ENCODE peak calls at places on chromosomes 5 and 9, in five cellular contexts. E is Caki2; T is CD8-positive, alpha-beta T cell; I is lung microvascular endothelial cell; M is nucleus accumbens. V is an unnamed sample.

GRCh38 chr5:53671447-53671846 is 111.0 kb downstream of the NDUFS4 start:
- DNase-seq in I (no peak), M (no peak), E (no peak), T (no peak), V (no peak)

GRCh38 chr9:131394464-131395026 is 659 bp downstream of the PRRC2B start:
- DNase-seq in M (no peak), T (peak), E (peak), I (peak), V (no peak)

GRCh38 chr5:132896685-132897084 is 23.2 kb downstream of the LEAP2 start:
- DNase-seq in I (no peak), M (no peak), E (no peak), T (no peak), V (no peak)

GRCh38 chr5:6350277-6351090 is 27.9 kb downstream of the MED10 start:
- DNase-seq in I (peak), T (no peak), M (no peak), E (no peak), V (no peak)

GRCh38 chr5:142840591-142840990 is 70.4 kb downstream of the ARHGAP26 start:
- DNase-seq in M (no peak), E (no peak), T (no peak), I (no peak), V (no peak)

GRCh38 chr9:89603629-89604462 is 966 bp upstream of the GADD45G start:
- DNase-seq in M (peak), T (peak), E (peak), I (peak), V (peak)

GRCh38 chr9:106287108-106287631 is 575.8 kb upstream of the ZNF462 start:
- DNase-seq in M (no peak), T (no peak), E (no peak), I (no peak), V (peak)

GRCh38 chr9:121989010-121989409 is 104.1 kb downstream of the TTLL11 start:
- DNase-seq in E (no peak), I (peak), T (no peak), M (no peak), V (no peak)

GRCh38 chr5:108728566-108729305 is 19.0 kb upstream of the FER start:
- DNase-seq in T (peak), M (no peak), I (peak), E (no peak), V (peak)

GRCh38 chr5:171624396-171624795 is 161.2 kb upstream of the SMIM23 start:
- DNase-seq in I (no peak), M (no peak), E (no peak), T (no peak), V (no peak)

GRCh38 chr9:136567651-136568287 is 21.9 kb upstream of the NOTCH1 start:
- DNase-seq in T (no peak), I (peak), M (no peak), E (peak), V (no peak)

GRCh38 chr9:116154976-116155699 is 1.5 kb downstream of the PAPPA start:
- DNase-seq in I (no peak), M (no peak), E (no peak), T (no peak), V (no peak)

GRCh38 chr9:126519660-126520425 is 93.9 kb upstream of the LMX1B start:
- DNase-seq in E (no peak), M (no peak), T (no peak), I (no peak), V (no peak)

GRCh38 chr9:113895526-113895925 is 19.4 kb downstream of the ZNF618 start:
- DNase-seq in M (no peak), T (no peak), I (no peak), E (no peak), V (no peak)

GRCh38 chr9:126470251-126470993 is 143.3 kb upstream of the LMX1B start:
- DNase-seq in M (no peak), T (peak), E (no peak), I (no peak), V (no peak)

GRCh38 chr9:133023117-133023890 is 7.5 kb upstream of the GTF3C5 start:
- DNase-seq in E (no peak), T (no peak), M (no peak), I (peak), V (no peak)

GRCh38 chr5:151490617-151491016 is 43.2 kb downstream of the SLC36A1 start:
- DNase-seq in I (no peak), E (no peak), T (no peak), M (no peak), V (no peak)

GRCh38 chr9:96027271-96028131 is 152.0 kb downstream of the ERCC6L2 start:
- DNase-seq in M (no peak), T (no peak), E (no peak), I (peak), V (no peak)